ENCODE peak calls at places on chromosomes 12 and 14, in eight cellular contexts. E is nephron progenitor cell; X is stimulated activated CD8-positive, alpha-beta memory T cell treated with anti-CD3 and anti-CD28 coated beads, Interleukin-12 subunit alpha, Interleukin-12 subunit beta, amount 100 ng/mL, for 4 hours; V is stimulated activated CD4-positive, alpha-beta T cell treated with anti-CD3 and anti-CD28 coated beads, Interleukin-4, amount 100 ng/mL, for 24 hours; W is activated naive CD8-positive, alpha-beta T cell treated with anti-CD3 and anti-CD28 coated beads, Interleukin-2, amount 50 U/mL, for 16 hours; M is T-helper 17 cell; Q is effector memory CD4-positive, alpha-beta T cell; U is HS-27A. J is an unnamed sample.

GRCh38 chr14:55212611-55213010 is 21.2 kb upstream of the DLGAP5 start:
- DNase-seq in E (no peak), X (no peak), V (no peak), W (no peak), M (no peak), Q (no peak), U (no peak), J (no peak)

GRCh38 chr12:43307126-43307525 is 244.9 kb downstream of the ADAMTS20 start:
- DNase-seq in E (no peak), X (no peak), V (no peak), W (no peak), M (no peak), Q (no peak), U (no peak), J (no peak)

GRCh38 chr14:51206462-51206861 is 33.6 kb upstream of the TMX1 start:
- DNase-seq in E (no peak), X (no peak), V (no peak), W (no peak), M (no peak), Q (no peak), U (no peak), J (no peak)

GRCh38 chr12:3304436-3305135 is 186.4 kb upstream of the PRMT8 start:
- DNase-seq in E (peak; percentile 47), X (no peak), V (no peak), W (no peak), M (no peak), Q (no peak), U (peak; percentile 29), J (no peak)

GRCh38 chr12:71948390-71948789 is 9.7 kb downstream of the TPH2 start:
- DNase-seq in E (no peak), X (no peak), V (no peak), W (no peak), M (no peak), Q (no peak), U (no peak), J (no peak)

GRCh38 chr14:104800600-104801283 is at the start of gene ZBTB42:
- DNase-seq in E (peak; percentile 67), X (peak; percentile 58), V (peak; percentile 63), W (peak; percentile 17), M (no peak), Q (peak; percentile 59), U (no peak), J (peak; percentile 76)

GRCh38 chr12:41510470-41510869 is 322.4 kb downstream of the PDZRN4 start:
- DNase-seq in E (no peak), X (no peak), V (no peak), W (no peak), M (no peak), Q (no peak), U (no peak), J (no peak)

GRCh38 chr12:26701604-26702215 is 131.3 kb downstream of the ITPR2 start:
- DNase-seq in E (no peak), X (no peak), V (no peak), W (no peak), M (no peak), Q (no peak), U (peak; percentile 42), J (peak; percentile 7)

GRCh38 chr14:78446807-78447206 is 276.6 kb downstream of the NRXN3 start:
- DNase-seq in E (peak; percentile 41), X (no peak), V (no peak), W (no peak), M (no peak), Q (no peak), U (no peak), J (no peak)

GRCh38 chr14:90632451-90632850 is 183.8 kb downstream of the TTC7B start:
- DNase-seq in E (no peak), X (no peak), V (no peak), W (no peak), M (no peak), Q (no peak), U (no peak), J (no peak)

GRCh38 chr12:108914031-108914630 is 34.2 kb downstream of the DAO start:
- DNase-seq in E (no peak), X (no peak), V (no peak), W (no peak), M (no peak), Q (no peak), U (no peak), J (no peak)

GRCh38 chr12:95548056-95548538 is 3.2 kb downstream of the USP44 start:
- DNase-seq in E (no peak), X (peak; percentile 7), V (peak; percentile 35), W (no peak), M (peak; percentile 13), Q (no peak), U (no peak), J (peak; percentile 49)

GRCh38 chr12:115752913-115753726 is 524.4 kb downstream of the MED13L start:
- DNase-seq in E (peak; percentile 39), X (no peak), V (no peak), W (no peak), M (no peak), Q (no peak), U (no peak), J (no peak)

GRCh38 chr14:94122438-94122837 is 7.0 kb downstream of the IFI27L2 start:
- DNase-seq in E (no peak), X (no peak), V (no peak), W (no peak), M (no peak), Q (no peak), U (no peak), J (no peak)

GRCh38 chr12:10243803-10244520 is 31.3 kb downstream of the GABARAPL1 start:
- DNase-seq in E (no peak), X (no peak), V (no peak), W (no peak), M (no peak), Q (no peak), U (no peak), J (no peak)

GRCh38 chr12:125065753-125066570 is 727 bp downstream of the AACS start:
- DNase-seq in E (no peak), X (no peak), V (no peak), W (no peak), M (no peak), Q (no peak), U (no peak), J (no peak)

GRCh38 chr12:60832300-60832699 is 1236.5 kb downstream of the SLC16A7 start:
- DNase-seq in E (no peak), X (no peak), V (no peak), W (no peak), M (no peak), Q (no peak), U (no peak), J (no peak)

GRCh38 chr14:35539969-35540368 is 6.0 kb downstream of the INSM2 start:
- DNase-seq in E (no peak), X (no peak), V (no peak), W (no peak), M (no peak), Q (no peak), U (no peak), J (no peak)

GRCh38 chr12:80364056-80364455 is 80.0 kb upstream of the PTPRQ start:
- DNase-seq in E (no peak), X (no peak), V (no peak), W (no peak), M (no peak), Q (no peak), U (no peak), J (no peak)

GRCh38 chr14:54206477-54206876 is 190.3 kb upstream of the CDKN3 start:
- DNase-seq in E (no peak), X (no peak), V (no peak), W (no peak), M (no peak), Q (no peak), U (no peak), J (no peak)